ENCODE peak calls at places on chromosomes 13 and 19, in ten cellular contexts. One of them, this sample, is unnamed.

GRCh38 chr13:51125495-51126226 is 14.6 kb upstream of the C13orf42 start:
- DNase-seq in stimulated activated CD8-positive, alpha-beta memory T cell treated with anti-CD3 and anti-CD28 coated beads, Interleukin-12 subunit alpha, Interleukin-12 subunit beta, amount 100 ng/mL, for 4 hours: no peak
- DNase-seq in left ventricle myocardium inferior: peak; percentile 21
- DNase-seq in CD8-positive, alpha-beta memory T cell: no peak
- DNase-seq in activated naive CD4-positive, alpha-beta T cell treated with anti-CD3 and anti-CD28 coated beads for 36 hours: peak; percentile 67
- DNase-seq in EL: peak; percentile 51
- DNase-seq in NCI-H524: peak; percentile 85
- DNase-seq in pancreas: no peak
- DNase-seq in NCI-H2171 treated with DMSO at 0.1 percent for 48 hours: peak; percentile 71
- DNase-seq in activated T-helper 2 cell treated with anti-CD3 and anti-CD28 coated beads, Interferon-gamma antibody, Interleukin-2, Interleukin-4, amounts not matched to agents 10 μg/mL and 5 μg/mL and 100 μg/mL, durations not matched to agents 14 hours and 24 hours and 36 hours: no peak
- DNase-seq in this sample: peak; percentile 68

GRCh38 chr19:613732-614567 is 19.4 kb downstream of the POLRMT start:
- DNase-seq in stimulated activated CD8-positive, alpha-beta memory T cell treated with anti-CD3 and anti-CD28 coated beads, Interleukin-12 subunit alpha, Interleukin-12 subunit beta, amount 100 ng/mL, for 4 hours: no peak
- DNase-seq in left ventricle myocardium inferior: no peak
- DNase-seq in CD8-positive, alpha-beta memory T cell: no peak
- DNase-seq in activated naive CD4-positive, alpha-beta T cell treated with anti-CD3 and anti-CD28 coated beads for 36 hours: no peak
- DNase-seq in EL: no peak
- DNase-seq in NCI-H524: no peak
- DNase-seq in pancreas: no peak
- DNase-seq in NCI-H2171 treated with DMSO at 0.1 percent for 48 hours: no peak
- DNase-seq in activated T-helper 2 cell treated with anti-CD3 and anti-CD28 coated beads, Interferon-gamma antibody, Interleukin-2, Interleukin-4, amounts not matched to agents 10 μg/mL and 5 μg/mL and 100 μg/mL, durations not matched to agents 14 hours and 24 hours and 36 hours: no peak
- DNase-seq in this sample: no peak

GRCh38 chr13:84400711-84401110 is 518.4 kb upstream of the SLITRK1 start:
- DNase-seq in stimulated activated CD8-positive, alpha-beta memory T cell treated with anti-CD3 and anti-CD28 coated beads, Interleukin-12 subunit alpha, Interleukin-12 subunit beta, amount 100 ng/mL, for 4 hours: no peak
- DNase-seq in left ventricle myocardium inferior: no peak
- DNase-seq in CD8-positive, alpha-beta memory T cell: no peak
- DNase-seq in activated naive CD4-positive, alpha-beta T cell treated with anti-CD3 and anti-CD28 coated beads for 36 hours: no peak
- DNase-seq in EL: peak; percentile 89
- DNase-seq in NCI-H524: no peak
- DNase-seq in pancreas: no peak
- DNase-seq in NCI-H2171 treated with DMSO at 0.1 percent for 48 hours: no peak
- DNase-seq in activated T-helper 2 cell treated with anti-CD3 and anti-CD28 coated beads, Interferon-gamma antibody, Interleukin-2, Interleukin-4, amounts not matched to agents 10 μg/mL and 5 μg/mL and 100 μg/mL, durations not matched to agents 14 hours and 24 hours and 36 hours: no peak
- DNase-seq in this sample: no peak

GRCh38 chr13:96821971-96822370 is 172.3 kb downstream of the OXGR1 start:
- DNase-seq in stimulated activated CD8-positive, alpha-beta memory T cell treated with anti-CD3 and anti-CD28 coated beads, Interleukin-12 subunit alpha, Interleukin-12 subunit beta, amount 100 ng/mL, for 4 hours: no peak
- DNase-seq in left ventricle myocardium inferior: no peak
- DNase-seq in CD8-positive, alpha-beta memory T cell: no peak
- DNase-seq in activated naive CD4-positive, alpha-beta T cell treated with anti-CD3 and anti-CD28 coated beads for 36 hours: no peak
- DNase-seq in EL: no peak
- DNase-seq in NCI-H524: no peak
- DNase-seq in pancreas: no peak
- DNase-seq in NCI-H2171 treated with DMSO at 0.1 percent for 48 hours: no peak
- DNase-seq in activated T-helper 2 cell treated with anti-CD3 and anti-CD28 coated beads, Interferon-gamma antibody, Interleukin-2, Interleukin-4, amounts not matched to agents 10 μg/mL and 5 μg/mL and 100 μg/mL, durations not matched to agents 14 hours and 24 hours and 36 hours: no peak
- DNase-seq in this sample: no peak

GRCh38 chr13:66849706-66850105 is 380.4 kb downstream of the PCDH9 start:
- DNase-seq in stimulated activated CD8-positive, alpha-beta memory T cell treated with anti-CD3 and anti-CD28 coated beads, Interleukin-12 subunit alpha, Interleukin-12 subunit beta, amount 100 ng/mL, for 4 hours: no peak
- DNase-seq in left ventricle myocardium inferior: no peak
- DNase-seq in CD8-positive, alpha-beta memory T cell: no peak
- DNase-seq in activated naive CD4-positive, alpha-beta T cell treated with anti-CD3 and anti-CD28 coated beads for 36 hours: no peak
- DNase-seq in EL: no peak
- DNase-seq in NCI-H524: no peak
- DNase-seq in pancreas: no peak
- DNase-seq in NCI-H2171 treated with DMSO at 0.1 percent for 48 hours: no peak
- DNase-seq in activated T-helper 2 cell treated with anti-CD3 and anti-CD28 coated beads, Interferon-gamma antibody, Interleukin-2, Interleukin-4, amounts not matched to agents 10 μg/mL and 5 μg/mL and 100 μg/mL, durations not matched to agents 14 hours and 24 hours and 36 hours: no peak
- DNase-seq in this sample: no peak

GRCh38 chr13:26343816-26344215 is 89.9 kb downstream of the CDK8 start:
- DNase-seq in stimulated activated CD8-positive, alpha-beta memory T cell treated with anti-CD3 and anti-CD28 coated beads, Interleukin-12 subunit alpha, Interleukin-12 subunit beta, amount 100 ng/mL, for 4 hours: no peak
- DNase-seq in left ventricle myocardium inferior: no peak
- DNase-seq in CD8-positive, alpha-beta memory T cell: no peak
- DNase-seq in activated naive CD4-positive, alpha-beta T cell treated with anti-CD3 and anti-CD28 coated beads for 36 hours: no peak
- DNase-seq in EL: no peak
- DNase-seq in NCI-H524: no peak
- DNase-seq in pancreas: no peak
- DNase-seq in NCI-H2171 treated with DMSO at 0.1 percent for 48 hours: no peak
- DNase-seq in activated T-helper 2 cell treated with anti-CD3 and anti-CD28 coated beads, Interferon-gamma antibody, Interleukin-2, Interleukin-4, amounts not matched to agents 10 μg/mL and 5 μg/mL and 100 μg/mL, durations not matched to agents 14 hours and 24 hours and 36 hours: no peak
- DNase-seq in this sample: no peak

GRCh38 chr13:106450991-106451390 is 84.5 kb downstream of the EFNB2 start:
- DNase-seq in stimulated activated CD8-positive, alpha-beta memory T cell treated with anti-CD3 and anti-CD28 coated beads, Interleukin-12 subunit alpha, Interleukin-12 subunit beta, amount 100 ng/mL, for 4 hours: no peak
- DNase-seq in left ventricle myocardium inferior: no peak
- DNase-seq in CD8-positive, alpha-beta memory T cell: no peak
- DNase-seq in activated naive CD4-positive, alpha-beta T cell treated with anti-CD3 and anti-CD28 coated beads for 36 hours: no peak
- DNase-seq in EL: no peak
- DNase-seq in NCI-H524: no peak
- DNase-seq in pancreas: no peak
- DNase-seq in NCI-H2171 treated with DMSO at 0.1 percent for 48 hours: no peak
- DNase-seq in activated T-helper 2 cell treated with anti-CD3 and anti-CD28 coated beads, Interferon-gamma antibody, Interleukin-2, Interleukin-4, amounts not matched to agents 10 μg/mL and 5 μg/mL and 100 μg/mL, durations not matched to agents 14 hours and 24 hours and 36 hours: no peak
- DNase-seq in this sample: no peak

GRCh38 chr13:98785968-98786367 is 33.5 kb upstream of the SLC15A1 start:
- DNase-seq in stimulated activated CD8-positive, alpha-beta memory T cell treated with anti-CD3 and anti-CD28 coated beads, Interleukin-12 subunit alpha, Interleukin-12 subunit beta, amount 100 ng/mL, for 4 hours: no peak
- DNase-seq in left ventricle myocardium inferior: no peak
- DNase-seq in CD8-positive, alpha-beta memory T cell: no peak
- DNase-seq in activated naive CD4-positive, alpha-beta T cell treated with anti-CD3 and anti-CD28 coated beads for 36 hours: no peak
- DNase-seq in EL: no peak
- DNase-seq in NCI-H524: no peak
- DNase-seq in pancreas: no peak
- DNase-seq in NCI-H2171 treated with DMSO at 0.1 percent for 48 hours: no peak
- DNase-seq in activated T-helper 2 cell treated with anti-CD3 and anti-CD28 coated beads, Interferon-gamma antibody, Interleukin-2, Interleukin-4, amounts not matched to agents 10 μg/mL and 5 μg/mL and 100 μg/mL, durations not matched to agents 14 hours and 24 hours and 36 hours: no peak
- DNase-seq in this sample: no peak

GRCh38 chr19:1663854-1664253 is 11.4 kb upstream of the TCF3 start:
- DNase-seq in stimulated activated CD8-positive, alpha-beta memory T cell treated with anti-CD3 and anti-CD28 coated beads, Interleukin-12 subunit alpha, Interleukin-12 subunit beta, amount 100 ng/mL, for 4 hours: no peak
- DNase-seq in left ventricle myocardium inferior: no peak
- DNase-seq in CD8-positive, alpha-beta memory T cell: no peak
- DNase-seq in activated naive CD4-positive, alpha-beta T cell treated with anti-CD3 and anti-CD28 coated beads for 36 hours: peak; percentile 40
- DNase-seq in EL: no peak
- DNase-seq in NCI-H524: no peak
- DNase-seq in pancreas: no peak
- DNase-seq in NCI-H2171 treated with DMSO at 0.1 percent for 48 hours: no peak
- DNase-seq in activated T-helper 2 cell treated with anti-CD3 and anti-CD28 coated beads, Interferon-gamma antibody, Interleukin-2, Interleukin-4, amounts not matched to agents 10 μg/mL and 5 μg/mL and 100 μg/mL, durations not matched to agents 14 hours and 24 hours and 36 hours: no peak
- DNase-seq in this sample: no peak

This sample was measured in Jurkat, Clone E6-1.